ENCODE peak calls at places on chromosomes 11 and 22, in nine cellular contexts. D, M, R, S, B, N, K, A and L are unnamed samples.

GRCh38 chr22:44620129-44620840 is 81.7 kb upstream of the PRR5 start:
- DNase-seq in M (peak; percentile 64), N (peak; percentile 64), R (peak; percentile 20), S (peak; percentile 54), K (no peak), B (peak; percentile 82), D (peak; percentile 57), A (peak; percentile 75), L (no peak)

GRCh38 chr22:19663286-19663815 is 51.0 kb upstream of the SEPTIN5 start:
- DNase-seq in M (peak; percentile 68), A (no peak), K (peak; percentile 69), R (no peak), S (no peak), N (peak; percentile 72), B (no peak), D (peak; percentile 83), L (peak; percentile 75)

GRCh38 chr22:39110631-39111561 is 13.9 kb downstream of the APOBEC3H start:
- DNase-seq in M (no peak), N (no peak), B (no peak), K (peak; percentile 92), D (no peak), A (peak; percentile 60), S (no peak), R (no peak), L (no peak)

GRCh38 chr11:47908198-47908597 is 60.0 kb upstream of the NUP160 start:
- DNase-seq in A (peak; percentile 49), S (no peak), M (no peak), D (no peak), B (no peak), K (no peak), R (no peak), N (no peak), L (no peak)

GRCh38 chr22:25777870-25778269 is 35.9 kb downstream of the MYO18B start:
- DNase-seq in K (no peak), S (no peak), M (no peak), B (no peak), D (peak; percentile 13), A (peak; percentile 55), R (no peak), N (peak; percentile 52), L (no peak)

GRCh38 chr22:45933503-45934167 is 43.3 kb downstream of the WNT7B start:
- DNase-seq in N (no peak), K (no peak), D (no peak), A (no peak), M (no peak), B (no peak), S (no peak), R (no peak), L (no peak)

GRCh38 chr11:11243258-11243789 is 109.7 kb downstream of the CSNK2A3 start:
- DNase-seq in N (peak; percentile 10), A (peak; percentile 28), B (no peak), R (no peak), S (no peak), M (peak; percentile 24), D (no peak), K (no peak), L (no peak)

GRCh38 chr22:25760294-25760693 is 18.3 kb downstream of the MYO18B start:
- DNase-seq in D (peak; percentile 41), M (no peak), A (no peak), K (no peak), S (no peak), B (no peak), R (no peak), N (no peak), L (no peak)

GRCh38 chr11:20363500-20364411 is at the start of gene HTATIP2:
- DNase-seq in D (peak; percentile 27), N (peak; percentile 48), M (peak; percentile 73), A (peak; percentile 76), R (peak; percentile 59), B (peak; percentile 96), S (peak; percentile 57), K (peak; percentile 40), L (peak; percentile 9)

GRCh38 chr11:55554169-55554568 is at the start of gene OR4C15:
- DNase-seq in M (no peak), S (no peak), K (no peak), R (no peak), N (no peak), A (no peak), D (no peak), B (no peak), L (no peak)

GRCh38 chr22:42151924-42152635 is 21.5 kb upstream of the CYP2D6 start:
- DNase-seq in N (no peak), D (no peak), S (no peak), R (no peak), B (no peak), M (no peak), K (no peak), A (no peak), L (no peak)

GRCh38 chr11:46247090-46247489 is 30.4 kb upstream of the CREB3L1 start:
- DNase-seq in B (no peak), N (peak; percentile 69), A (no peak), R (no peak), K (no peak), D (peak; percentile 52), M (no peak), S (no peak), L (peak; percentile 88)

GRCh38 chr11:95134491-95134890 is 44.8 kb downstream of the ENDOD1 start:
- DNase-seq in B (no peak), N (peak; percentile 68), S (no peak), M (no peak), A (peak; percentile 61), R (no peak), D (peak; percentile 80), K (peak; percentile 94), L (peak; percentile 92)

GRCh38 chr11:35662061-35662648 is 420 bp upstream of the TRIM44 start:
- DNase-seq in A (peak; percentile 12), D (no peak), R (no peak), B (no peak), K (peak; percentile 78), S (no peak), M (no peak), N (no peak), L (no peak)

GRCh38 chr11:62151737-62152102 is 27.9 kb downstream of the INCENP start:
- DNase-seq in S (no peak), A (no peak), R (no peak), B (no peak), K (no peak), N (no peak), D (no peak), M (no peak), L (no peak)

GRCh38 chr11:10792385-10793068 is 16.2 kb downstream of the EIF4G2 start:
- DNase-seq in K (peak; percentile 69), B (peak; percentile 99), S (peak; percentile 78), A (peak; percentile 92), M (peak; percentile 81), N (peak; percentile 89), R (peak; percentile 82), D (peak; percentile 32), L (peak; percentile 36)

GRCh38 chr22:50439314-50440250 is 35.3 kb downstream of the SBF1 start:
- DNase-seq in R (no peak), N (no peak), D (no peak), K (no peak), S (no peak), M (no peak), B (peak; percentile 69), A (no peak), L (no peak)

GRCh38 chr11:71934213-71934612 is 5.4 kb downstream of the RNF121 start:
- DNase-seq in A (no peak), N (no peak), D (no peak), B (no peak), S (no peak), M (no peak), R (no peak), K (no peak), L (no peak)

GRCh38 chr11:3195251-3196160 is 23.1 kb downstream of the MRGPRG start:
- DNase-seq in S (no peak), B (peak; percentile 54), N (no peak), A (no peak), K (no peak), D (no peak), M (no peak), R (no peak), L (no peak)

GRCh38 chr11:122559734-122560382 is 95.7 kb upstream of the UBASH3B start:
- DNase-seq in D (no peak), K (peak; percentile 53), M (no peak), S (no peak), N (no peak), B (no peak), R (no peak), A (no peak), L (no peak)

GRCh38 chr11:123057604-123058305 is 4.2 kb downstream of the HSPA8 start:
- DNase-seq in S (no peak), D (no peak), B (no peak), N (no peak), A (no peak), K (no peak), M (no peak), R (no peak), L (no peak)

GRCh38 chr22:45180280-45180679 is 16.6 kb downstream of the NUP50 start:
- DNase-seq in D (no peak), N (no peak), M (no peak), K (no peak), A (no peak), B (no peak), S (no peak), R (no peak), L (no peak)

GRCh38 chr11:14642873-14643696 is 519 bp upstream of the PDE3B start:
- DNase-seq in K (no peak), D (no peak), R (peak; percentile 30), M (no peak), A (no peak), S (no peak), B (peak; percentile 96), N (no peak), L (no peak)

GRCh38 chr11:16924826-16925494 is 89.3 kb downstream of the PLEKHA7 start:
- DNase-seq in B (peak; percentile 85), S (no peak), A (peak; percentile 89), M (peak; percentile 83), D (peak; percentile 37), R (no peak), K (peak; percentile 87), N (peak; percentile 83), L (no peak)

GRCh38 chr22:48105254-48105653 is 1342.8 kb downstream of the TBC1D22A start:
- DNase-seq in S (no peak), A (no peak), R (no peak), K (no peak), B (no peak), N (no peak), D (no peak), M (no peak), L (peak; percentile 61)

GRCh38 chr11:58656348-58656747 is 33.9 kb downstream of the CNTF start:
- DNase-seq in K (no peak), A (no peak), N (no peak), S (no peak), M (no peak), D (no peak), B (no peak), R (no peak), L (no peak)

GRCh38 chr11:21177379-21177778 is 508.0 kb downstream of the NELL1 start:
- DNase-seq in A (no peak), S (no peak), K (no peak), M (no peak), B (no peak), N (no peak), D (no peak), R (no peak), L (no peak)

GRCh38 chr22:50010676-50011446 is 1.7 kb downstream of the IL17REL start:
- DNase-seq in N (no peak), B (peak; percentile 72), A (peak; percentile 10), K (no peak), D (no peak), S (no peak), M (no peak), R (peak; percentile 56), L (no peak)

GRCh38 chr11:124745835-124746620 is 6.0 kb downstream of the VSIG2 start:
- DNase-seq in A (peak; percentile 60), M (no peak), R (no peak), B (peak; percentile 80), D (no peak), N (no peak), S (no peak), K (no peak), L (no peak)

GRCh38 chr11:120336641-120337132 is 474 bp downstream of the ARHGEF12 start:
- DNase-seq in A (peak; percentile 78), B (peak; percentile 87), K (no peak), R (no peak), D (no peak), S (peak; percentile 13), N (no peak), M (peak; percentile 30), L (no peak)

GRCh38 chr11:118870396-118871343 is 13.0 kb upstream of the CXCR5 start:
- DNase-seq in R (no peak), N (peak; percentile 25), S (no peak), D (no peak), M (no peak), B (peak; percentile 71), K (peak; percentile 64), A (no peak), L (no peak)